ENCODE peak calls at places on chromosomes 7 and 10, in six cellular contexts. O is Right ventricle myocardium superior, N is mammary epithelial cell, M is left ventricle myocardium inferior, C is glutamatergic neuron, R is AG04450. K is an unnamed sample.
A peak's percentile ranks its signal among the peaks of the same experiment; 100 is the strongest.

GRCh38 chr7:139737221-139738100 is 40.3 kb downstream of the HIPK2 start:
- DNase-seq in O (no peak), N (no peak), M (no peak), C (no peak), R (no peak), K (no peak)

GRCh38 chr10:5165738-5166137 is 19.2 kb downstream of the AKR1C8 start:
- DNase-seq in O (no peak), N (no peak), M (no peak), C (no peak), R (no peak), K (no peak)

GRCh38 chr7:27148031-27148775 is 629 bp upstream of the HOXA6 start:
- DNase-seq in O (no peak), N (peak; percentile 67), M (no peak), C (no peak), R (no peak), K (no peak)

GRCh38 chr7:127378537-127378936 is 14.0 kb downstream of the ZNF800 start:
- DNase-seq in O (no peak), N (no peak), M (no peak), C (no peak), R (no peak), K (no peak)

GRCh38 chr7:26451997-26452396 is 160.3 kb downstream of the SNX10 start:
- DNase-seq in O (no peak), N (no peak), M (no peak), C (no peak), R (no peak), K (no peak)

GRCh38 chr10:132054564-132054963 is 11.2 kb upstream of the JAKMIP3 start:
- DNase-seq in O (peak; percentile 2), N (no peak), M (no peak), C (no peak), R (no peak), K (no peak)

GRCh38 chr7:98733036-98733435 is 116.0 kb downstream of the NPTX2 start:
- DNase-seq in O (no peak), N (peak; percentile 20), M (no peak), C (peak; percentile 73), R (no peak), K (no peak)

GRCh38 chr7:42440951-42441350 is 203.9 kb upstream of the GLI3 start:
- DNase-seq in O (no peak), N (no peak), M (no peak), C (no peak), R (no peak), K (no peak)

GRCh38 chr7:131161103-131161502 is 166.6 kb upstream of the MKLN1 start:
- DNase-seq in O (no peak), N (no peak), M (no peak), C (no peak), R (no peak), K (no peak)

GRCh38 chr10:5685764-5686240 is 1.2 kb downstream of the TASOR2 start:
- DNase-seq in O (no peak), N (no peak), M (no peak), C (no peak), R (no peak), K (no peak)

GRCh38 chr7:1569016-1569415 is 816 bp downstream of the PSMG3 start:
- DNase-seq in O (peak; percentile 43), N (peak; percentile 36), M (no peak), C (no peak), R (no peak), K (no peak)

GRCh38 chr7:50974240-50974639 is 191.5 kb upstream of the GRB10 start:
- DNase-seq in O (no peak), N (no peak), M (no peak), C (no peak), R (no peak), K (no peak)

GRCh38 chr7:1873421-1873820 is 203.3 kb downstream of the ELFN1 start:
- DNase-seq in O (no peak), N (no peak), M (no peak), C (no peak), R (no peak), K (no peak)